ENCODE peak calls at places on chromosome X, in five cellular contexts. I is psoas muscle; X is frontal cortex; B is fibroblast of the aortic adventitia; O is activated naive CD8-positive, alpha-beta T cell treated with anti-CD3 and anti-CD28 coated beads for 36 hours. P is an unnamed sample.

GRCh38 chrX:94204524-94204923 is 530.5 kb downstream of the FAM133A start:
- DNase-seq in I (no peak), O (no peak), B (no peak), X (no peak), P (no peak)

GRCh38 chrX:110665636-110666035 is 130.0 kb downstream of the CHRDL1 start:
- DNase-seq in X (no peak), O (peak), B (peak), I (peak), P (no peak)

GRCh38 chrX:151754641-151755215 is 20.2 kb downstream of the CNGA2 start:
- DNase-seq in O (no peak), B (peak), X (no peak), I (no peak), P (no peak)

GRCh38 chrX:41590641-41591040 is 98.1 kb upstream of the GPR34 start:
- DNase-seq in X (no peak), B (no peak), O (no peak), I (no peak), P (no peak)

GRCh38 chrX:153490217-153490616 is 4.6 kb upstream of the BGN start:
- DNase-seq in B (no peak), X (no peak), I (no peak), O (no peak), P (no peak)

GRCh38 chrX:53686151-53686885 is at the start of gene HUWE1:
- DNase-seq in I (peak), X (peak), O (peak), B (peak), P (peak)

GRCh38 chrX:17030092-17030491 is 83.6 kb downstream of the REPS2 start:
- DNase-seq in O (no peak), B (no peak), X (no peak), I (no peak), P (no peak)

GRCh38 chrX:18353931-18354368 is 538 bp downstream of the SCML2 start:
- DNase-seq in O (peak), I (no peak), X (no peak), B (no peak), P (no peak)

GRCh38 chrX:11470231-11470630 is 177.0 kb downstream of the AMELX start:
- DNase-seq in I (no peak), O (no peak), X (no peak), B (peak), P (no peak)

GRCh38 chrX:40853004-40853815 is 117.9 kb upstream of the MED14 start:
- DNase-seq in O (no peak), X (no peak), B (no peak), I (no peak), P (no peak)

GRCh38 chrX:10071451-10072163 is 85.2 kb upstream of the CLCN4 start:
- DNase-seq in I (no peak), O (no peak), X (no peak), B (no peak), P (no peak)

GRCh38 chrX:114038358-114038757 is 545.5 kb upstream of the HTR2C start:
- DNase-seq in O (no peak), I (no peak), X (no peak), B (no peak), P (no peak)

GRCh38 chrX:151393514-151393913 is 3.5 kb upstream of the VMA21 start:
- DNase-seq in O (peak), X (no peak), B (no peak), I (no peak), P (no peak)

GRCh38 chrX:15938072-15938471 is 83.5 kb upstream of the AP1S2 start:
- DNase-seq in X (no peak), B (no peak), O (no peak), I (no peak), P (no peak)

GRCh38 chrX:140710710-140711109 is 1.2 kb downstream of the LINC00632 start:
- DNase-seq in X (peak), B (no peak), I (no peak), O (no peak), P (peak)

GRCh38 chrX:2383735-2384134 is 117.0 kb downstream of the DHRSX start:
- DNase-seq in X (no peak), B (no peak), O (no peak), I (no peak), P (no peak)

GRCh38 chrX:139776614-139777013 is 68.6 kb upstream of the MCF2 start:
- DNase-seq in I (no peak), X (no peak), O (no peak), B (no peak), P (no peak)

GRCh38 chrX:53616921-53617320 is 69.6 kb downstream of the HUWE1 start:
- DNase-seq in O (no peak), X (no peak), I (no peak), B (no peak), P (no peak)

GRCh38 chrX:118847676-118848075 is 24.1 kb downstream of the ZCCHC12 start:
- DNase-seq in O (no peak), X (peak), I (no peak), B (peak), P (no peak)

GRCh38 chrX:4764888-4765287 is 1051.4 kb upstream of the PRKX start:
- DNase-seq in I (no peak), B (no peak), X (no peak), O (no peak), P (no peak)

GRCh38 chrX:314781-315595 is 3.6 kb downstream of the GTPBP6 start:
- DNase-seq in B (no peak), I (peak), O (no peak), X (no peak), P (no peak)

GRCh38 chrX:42544883-42545282 is 233.1 kb downstream of the PPP1R2C start:
- DNase-seq in I (no peak), B (no peak), X (no peak), O (no peak), P (no peak)

GRCh38 chrX:43745938-43746721 is 90.0 kb downstream of the MAOA start:
- DNase-seq in X (no peak), I (no peak), B (peak), O (no peak), P (no peak)

GRCh38 chrX:136269921-136270320 is 18.7 kb upstream of the MAP7D3 start:
- DNase-seq in X (no peak), I (no peak), B (no peak), O (no peak), P (no peak)

GRCh38 chrX:150489359-150490015 is 78.9 kb upstream of the MTM1 start:
- DNase-seq in B (no peak), O (no peak), I (no peak), X (no peak), P (no peak)

GRCh38 chrX:2848806-2849420 is 20.2 kb downstream of the GYG2 start:
- DNase-seq in B (peak), X (no peak), O (no peak), I (no peak), P (no peak)

GRCh38 chrX:25069209-25069608 is 53.4 kb upstream of the ARX start:
- DNase-seq in X (no peak), B (no peak), O (no peak), I (no peak), P (no peak)

GRCh38 chrX:119236599-119237525 is 777 bp downstream of the PGRMC1 start:
- DNase-seq in B (peak), X (no peak), I (peak), O (peak), P (peak)

GRCh38 chrX:45479835-45480422 is 279.3 kb upstream of the DIPK2B start:
- DNase-seq in I (no peak), B (peak), O (no peak), X (no peak), P (no peak)

GRCh38 chrX:68917799-68918198 is 89.0 kb downstream of the EFNB1 start:
- DNase-seq in B (no peak), O (no peak), X (no peak), I (no peak), P (no peak)

GRCh38 chrX:28391528-28391927 is 195.7 kb upstream of the IL1RAPL1 start:
- DNase-seq in B (no peak), O (no peak), X (no peak), I (no peak), P (no peak)

GRCh38 chrX:48508400-48509244 is at the start of gene PORCN:
- DNase-seq in B (peak), I (peak), O (peak), X (peak), P (peak)

GRCh38 chrX:1455948-1456280 is 3.2 kb upstream of the ASMTL start:
- DNase-seq in B (no peak), X (no peak), I (no peak), O (no peak), P (no peak)